ENCODE peak calls at places on chromosomes 12 and 14, in nine cellular contexts. K is mucosa of descending colon; W is left colon; E is cardiac fibroblast; A is hypothalamus; C is activated CD4-positive, alpha-beta T cell treated with anti-CD3 and anti-CD28 coated beads, Interleukin-2, amount 50 U/mL, for 48 hours; R is heart right ventricle; D is stromal cell of bone marrow; Q is NCI-H1417. L is an unnamed sample.

GRCh38 chr12:10113085-10113484 is 14.3 kb upstream of the CLEC1A start:
- DNase-seq in K (no peak), W (no peak), E (peak; percentile 7), A (no peak), C (no peak), R (no peak), D (no peak), Q (no peak), L (no peak)

GRCh38 chr14:86055512-86055911 is 525.6 kb downstream of the FLRT2 start:
- DNase-seq in K (no peak), W (no peak), E (peak; percentile 4), A (no peak), C (no peak), R (no peak), D (no peak), Q (peak; percentile 62), L (no peak)

GRCh38 chr12:79552186-79552585 is 138.6 kb downstream of the PAWR start:
- DNase-seq in K (no peak), W (no peak), E (no peak), A (no peak), C (no peak), R (no peak), D (peak; percentile 63), Q (no peak), L (no peak)

GRCh38 chr12:117212563-117213190 is 22.4 kb upstream of the FBXO21 start:
- DNase-seq in K (peak; percentile 87), W (no peak), E (peak; percentile 85), A (peak; percentile 43), C (peak; percentile 68), R (peak; percentile 74), D (peak; percentile 71), Q (peak; percentile 92), L (peak; percentile 68)

GRCh38 chr14:61615743-61616523 is 79.4 kb upstream of the HIF1A start:
- DNase-seq in K (no peak), W (no peak), E (peak; percentile 60), A (no peak), C (no peak), R (no peak), D (no peak), Q (no peak), L (no peak)

GRCh38 chr12:67531051-67531450 is 117.5 kb upstream of the DYRK2 start:
- DNase-seq in K (no peak), W (no peak), E (no peak), A (no peak), C (no peak), R (no peak), D (no peak), Q (no peak), L (no peak)

GRCh38 chr14:97198813-97199212 is 401.6 kb downstream of the VRK1 start:
- DNase-seq in K (no peak), W (no peak), E (no peak), A (no peak), C (no peak), R (no peak), D (no peak), Q (no peak), L (no peak)

GRCh38 chr12:39574378-39574777 is 45.2 kb downstream of the ABCD2 start:
- DNase-seq in K (no peak), W (no peak), E (no peak), A (no peak), C (no peak), R (no peak), D (no peak), Q (no peak), L (no peak)

GRCh38 chr12:109047081-109047805 is 5.1 kb upstream of the USP30 start:
- DNase-seq in K (no peak), W (no peak), E (peak; percentile 42), A (no peak), C (no peak), R (no peak), D (no peak), Q (no peak), L (no peak)

GRCh38 chr14:56310643-56311042 is 192.4 kb downstream of the PELI2 start:
- DNase-seq in K (no peak), W (no peak), E (peak; percentile 65), A (no peak), C (no peak), R (no peak), D (no peak), Q (no peak), L (no peak)

GRCh38 chr14:68466491-68466977 is 326.3 kb downstream of the ZFP36L1 start:
- DNase-seq in K (no peak), W (no peak), E (peak; percentile 95), A (no peak), C (no peak), R (no peak), D (peak; percentile 83), Q (no peak), L (no peak)

GRCh38 chr14:55446833-55447232 is 6.4 kb upstream of the TBPL2 start:
- DNase-seq in K (no peak), W (no peak), E (peak; percentile 81), A (no peak), C (no peak), R (no peak), D (peak; percentile 83), Q (no peak), L (no peak)

GRCh38 chr14:23160924-23161522 is 22.4 kb downstream of the SLC7A8 start:
- DNase-seq in K (peak; percentile 37), W (peak; percentile 63), E (peak; percentile 86), A (no peak), C (no peak), R (peak; percentile 26), D (peak; percentile 87), Q (no peak), L (no peak)

GRCh38 chr12:56634837-56635538 is 4.9 kb upstream of the BAZ2A start:
- DNase-seq in K (peak; percentile 87), W (peak; percentile 91), E (peak; percentile 81), A (peak; percentile 68), C (peak; percentile 71), R (peak; percentile 78), D (peak; percentile 56), Q (peak; percentile 88), L (peak; percentile 88)

GRCh38 chr12:3545121-3545796 is 54.3 kb downstream of the PRMT8 start:
- DNase-seq in K (no peak), W (no peak), E (no peak), A (no peak), C (no peak), R (no peak), D (no peak), Q (no peak), L (no peak)

GRCh38 chr12:19688489-19688888 is 249.2 kb downstream of the AEBP2 start:
- DNase-seq in K (no peak), W (no peak), E (peak; percentile 49), A (no peak), C (no peak), R (no peak), D (no peak), Q (no peak), L (no peak)

GRCh38 chr12:122012184-122012583 is 9.5 kb upstream of the BCL7A start:
- DNase-seq in K (no peak), W (no peak), E (no peak), A (no peak), C (no peak), R (no peak), D (no peak), Q (no peak), L (no peak)

GRCh38 chr12:3455312-3455711 is 35.7 kb upstream of the PRMT8 start:
- DNase-seq in K (no peak), W (no peak), E (no peak), A (no peak), C (no peak), R (no peak), D (no peak), Q (no peak), L (no peak)

GRCh38 chr12:131017477-131017991 is 63.8 kb downstream of the ADGRD1 start:
- DNase-seq in K (no peak), W (no peak), E (no peak), A (no peak), C (no peak), R (no peak), D (no peak), Q (no peak), L (no peak)

GRCh38 chr12:66035289-66035961 is 95.1 kb downstream of the LLPH start:
- DNase-seq in K (peak; percentile 43), W (no peak), E (peak; percentile 82), A (no peak), C (no peak), R (no peak), D (peak; percentile 59), Q (peak; percentile 24), L (no peak)

GRCh38 chr12:96427269-96427729 is 27.1 kb upstream of the CDK17 start:
- DNase-seq in K (peak; percentile 41), W (peak; percentile 30), E (peak; percentile 100), A (no peak), C (peak; percentile 23), R (peak; percentile 80), D (peak; percentile 100), Q (peak; percentile 20), L (no peak)

GRCh38 chr12:52836491-52837175 is 2.5 kb upstream of the KRT79 start:
- DNase-seq in K (no peak), W (no peak), E (no peak), A (no peak), C (no peak), R (no peak), D (no peak), Q (no peak), L (no peak)